ENCODE peak calls at places on chromosomes 2 and 18, in eight cellular contexts. X is lower lobe of right lung; N is IMR-90; O is adipocyte; V is H1; B is endothelial cell of umbilical vein; Z is tibial nerve; A is CD8-positive, alpha-beta memory T cell. W is an unnamed sample. For H3K36me3, the result is how much of the 10 kb centered on the place peaks cover.

GRCh38 chr2:33476100-33476792 is at the start of gene RASGRP3:
- DNase-seq in X (peak), B (peak), A (peak), N (peak), O (peak), V (peak), Z (peak), W (peak)

GRCh38 chr2:118661184-118661583 is 186.3 kb downstream of the EN1 start:
- DNase-seq in N (no peak), X (no peak), B (no peak), Z (no peak), A (no peak), O (no peak), V (no peak), W (no peak)

GRCh38 chr18:22613788-22614187 is 196.1 kb upstream of the CTAGE1 start:
- DNase-seq in B (no peak), Z (no peak), X (no peak), A (no peak), N (peak), V (no peak), O (peak), W (peak)

GRCh38 chr2:210158236-210158635 is 13.0 kb downstream of the KANSL1L start:
- DNase-seq in Z (no peak), B (no peak), N (no peak), V (no peak), X (no peak), A (no peak), O (no peak), W (no peak)

GRCh38 chr2:158266106-158266505 is 164.4 kb downstream of the UPP2 start:
- DNase-seq in B (no peak), O (no peak), Z (no peak), N (no peak), V (no peak), X (no peak), A (no peak), W (no peak)

GRCh38 chr2:189927823-189928222 is 134.7 kb downstream of the MSTN start:
- DNase-seq in X (no peak), N (peak), A (no peak), O (peak), B (no peak), Z (no peak), V (no peak), W (peak)

GRCh38 chr18:37179384-37179783 is 350.5 kb downstream of the KIAA1328 start:
- DNase-seq in O (no peak), A (no peak), V (no peak), B (no peak), Z (no peak), X (no peak), N (no peak), W (no peak)

GRCh38 chr2:207188601-207189000 is 22.9 kb upstream of the KLF7 start:
- DNase-seq in N (peak), Z (no peak), A (no peak), O (peak), B (peak), V (no peak), X (no peak), W (no peak)

GRCh38 chr2:39494784-39495251 is 57.7 kb upstream of the MAP4K3 start:
- DNase-seq in X (no peak), V (no peak), Z (no peak), B (peak), O (peak), N (peak), A (no peak), W (no peak)

GRCh38 chr2:5123597-5124196 is 568.5 kb upstream of the SOX11 start:
- DNase-seq in O (no peak), X (no peak), B (no peak), Z (no peak), N (no peak), V (no peak), A (no peak), W (no peak)

GRCh38 chr2:36287363-36288275 is 68.0 kb upstream of the CRIM1 start:
- DNase-seq in Z (no peak), B (peak), X (no peak), A (no peak), O (peak), V (no peak), N (peak), W (peak)

GRCh38 chr2:230128943-230129342 is 60.2 kb upstream of the SLC16A14 start:
- DNase-seq in A (no peak), V (no peak), Z (no peak), X (no peak), B (no peak), N (peak), O (peak), W (no peak)

GRCh38 chr18:35289293-35290069 is 548 bp downstream of the ZSCAN30 start:
- DNase-seq in V (peak), N (peak), Z (no peak), O (peak), B (no peak), X (no peak), A (no peak), W (peak)

DNA sequence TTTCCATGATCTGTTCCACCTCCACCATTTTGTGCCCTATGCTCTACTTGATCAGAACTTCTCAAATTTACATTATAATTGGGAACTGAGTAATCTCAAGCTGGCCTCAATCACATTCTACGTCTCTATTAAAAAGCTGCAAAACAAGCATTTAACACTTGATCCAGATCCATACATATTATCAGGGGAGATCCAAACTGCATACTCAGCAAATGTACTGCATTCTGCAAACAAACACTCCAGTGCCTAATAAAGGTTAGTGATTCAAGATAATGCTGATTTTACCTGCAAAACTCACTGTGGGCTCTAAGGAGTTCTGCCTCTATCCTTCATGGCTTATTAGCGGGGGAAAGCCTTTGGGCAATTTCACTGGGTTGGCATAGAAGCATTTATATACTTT is 40.3 kb downstream of the GALNT14 start:
- DNase-seq in B (no peak), N (no peak), V (no peak), O (no peak), A (no peak), Z (no peak), X (no peak), W (no peak)
- H3K36me3 ChIP-seq in B (under half), N (under half), V (under half), O (under half), A (under half), Z (under half), X (under half), W (under half)

DNA sequence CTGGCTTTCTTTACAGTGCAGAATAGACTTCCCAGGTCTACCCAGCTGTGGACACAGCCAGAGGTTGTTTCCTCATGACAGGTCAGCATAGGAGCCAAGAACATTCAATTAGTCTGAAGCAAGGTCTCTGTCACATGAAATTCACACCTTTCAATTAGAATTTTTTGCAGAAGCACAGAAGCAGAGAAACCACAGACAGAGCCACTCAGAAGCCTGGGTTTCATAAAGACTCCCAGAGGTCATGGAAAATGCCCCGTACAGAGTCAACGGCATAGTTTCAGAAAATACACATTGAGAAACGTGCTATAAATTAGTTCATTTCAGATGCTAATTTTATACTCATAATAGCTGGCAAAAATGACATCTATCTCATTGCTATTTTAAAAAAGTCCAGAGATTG is 87.0 kb upstream of the TMEM200C start:
- DNase-seq in V (no peak), Z (no peak), O (no peak), X (no peak), A (no peak), B (no peak), N (no peak), W (no peak)
- H3K36me3 ChIP-seq in V (under half), Z (under half), O (under half), X (under half), A (under half), B (under half), N (under half), W (under half)

GRCh38 chr2:8794923-8795825 is 42.2 kb downstream of the KIDINS220 start:
- DNase-seq in N (peak), X (no peak), B (no peak), Z (no peak), V (no peak), O (peak), A (no peak), W (peak)
- H3K36me3 ChIP-seq in N (under half), X (half or more), B (under half), Z (under half), V (under half), O (half or more), A (under half), W (under half)

GRCh38 chr2:152632736-152633135 is 84.5 kb downstream of the PRPF40A start:
- DNase-seq in X (no peak), O (no peak), Z (no peak), V (no peak), A (no peak), N (peak), B (no peak), W (no peak)
- H3K36me3 ChIP-seq in X (half or more), O (under half), Z (under half), V (under half), A (under half), N (under half), B (under half), W (under half)

GRCh38 chr2:215428060-215428910 is 7.6 kb downstream of the FN1 start:
- DNase-seq in B (peak), A (no peak), V (no peak), Z (no peak), X (no peak), O (peak), N (peak), W (no peak)
- H3K36me3 ChIP-seq in B (half or more), A (under half), V (under half), Z (under half), X (half or more), O (half or more), N (half or more), W (under half)

GRCh38 chr18:9275890-9276289 is 58.7 kb upstream of the TWSG1 start:
- DNase-seq in Z (no peak), A (no peak), O (no peak), B (no peak), X (no peak), V (no peak), N (no peak), W (no peak)
- H3K36me3 ChIP-seq in Z (under half), A (under half), O (half or more), B (under half), X (half or more), V (under half), N (under half), W (under half)

GRCh38 chr2:135843671-135844070 is 6.7 kb upstream of the LCT start:
- DNase-seq in Z (no peak), V (peak), B (no peak), N (no peak), X (no peak), O (no peak), A (no peak), W (no peak)

GRCh38 chr2:135840601-135841000 is 3.6 kb upstream of the LCT start:
- DNase-seq in V (peak), Z (no peak), A (no peak), N (no peak), X (no peak), B (peak), O (peak), W (no peak)

GRCh38 chr2:135845997-135846396 is 9.0 kb upstream of the LCT start:
- DNase-seq in X (no peak), O (no peak), A (no peak), V (peak), B (no peak), N (no peak), Z (no peak), W (no peak)

GRCh38 chr2:135845257-135845656 is 8.3 kb upstream of the LCT start:
- DNase-seq in A (no peak), X (no peak), V (peak), Z (no peak), N (no peak), O (no peak), B (no peak), W (no peak)

DNA sequence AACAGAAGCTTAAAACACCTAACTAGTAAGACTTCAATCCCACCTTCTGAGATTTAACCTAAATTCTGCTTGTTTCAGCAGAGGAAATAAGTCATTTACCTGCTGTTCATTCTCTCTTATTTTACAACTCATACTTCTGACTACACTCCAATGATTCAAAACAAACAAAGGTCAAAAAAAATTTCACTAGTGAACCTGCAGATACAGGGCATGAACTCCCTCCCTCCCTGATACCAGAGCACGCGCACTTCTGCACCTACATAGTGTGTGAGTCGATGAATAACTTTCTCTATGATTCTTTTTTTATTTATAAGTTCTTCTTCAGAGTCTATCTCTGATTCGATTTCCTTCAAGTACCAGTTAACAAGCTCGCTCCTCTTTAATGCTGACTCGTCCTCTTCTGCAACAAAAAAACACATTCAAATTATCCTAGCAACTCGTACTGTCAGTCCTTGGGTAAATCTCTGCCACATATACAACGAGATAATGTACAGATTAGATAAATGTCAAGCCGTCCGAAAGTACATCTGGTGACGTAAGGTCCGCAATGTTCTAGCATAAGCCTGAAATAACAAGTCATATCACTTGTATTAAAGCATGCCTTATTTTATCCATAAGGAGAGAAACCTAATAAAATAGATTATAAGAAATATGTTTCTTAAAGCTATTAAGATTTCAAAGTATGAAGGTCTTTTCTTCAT is 7.5 kb upstream of the LCT start:
- DNase-seq in Z (no peak), N (no peak), B (no peak), X (no peak), O (no peak), V (peak), A (no peak), W (peak)
- H3K36me3 ChIP-seq in Z (under half), N (under half), B (under half), X (under half), O (under half), V (under half), A (under half), W (under half)

GRCh38 chr18:58396144-58396543 is 232.7 kb downstream of the ALPK2 start:
- DNase-seq in O (no peak), N (no peak), B (no peak), X (no peak), V (no peak), Z (no peak), A (no peak), W (no peak)
- H3K36me3 ChIP-seq in O (under half), N (under half), B (under half), X (half or more), V (under half), Z (under half), A (under half), W (under half)

GRCh38 chr2:45625824-45626223 is 14.8 kb upstream of the SRBD1 start:
- DNase-seq in B (no peak), A (no peak), O (no peak), V (no peak), N (no peak), X (no peak), Z (no peak), W (no peak)
- H3K36me3 ChIP-seq in B (under half), A (under half), O (under half), V (under half), N (under half), X (under half), Z (under half), W (under half)

DNA sequence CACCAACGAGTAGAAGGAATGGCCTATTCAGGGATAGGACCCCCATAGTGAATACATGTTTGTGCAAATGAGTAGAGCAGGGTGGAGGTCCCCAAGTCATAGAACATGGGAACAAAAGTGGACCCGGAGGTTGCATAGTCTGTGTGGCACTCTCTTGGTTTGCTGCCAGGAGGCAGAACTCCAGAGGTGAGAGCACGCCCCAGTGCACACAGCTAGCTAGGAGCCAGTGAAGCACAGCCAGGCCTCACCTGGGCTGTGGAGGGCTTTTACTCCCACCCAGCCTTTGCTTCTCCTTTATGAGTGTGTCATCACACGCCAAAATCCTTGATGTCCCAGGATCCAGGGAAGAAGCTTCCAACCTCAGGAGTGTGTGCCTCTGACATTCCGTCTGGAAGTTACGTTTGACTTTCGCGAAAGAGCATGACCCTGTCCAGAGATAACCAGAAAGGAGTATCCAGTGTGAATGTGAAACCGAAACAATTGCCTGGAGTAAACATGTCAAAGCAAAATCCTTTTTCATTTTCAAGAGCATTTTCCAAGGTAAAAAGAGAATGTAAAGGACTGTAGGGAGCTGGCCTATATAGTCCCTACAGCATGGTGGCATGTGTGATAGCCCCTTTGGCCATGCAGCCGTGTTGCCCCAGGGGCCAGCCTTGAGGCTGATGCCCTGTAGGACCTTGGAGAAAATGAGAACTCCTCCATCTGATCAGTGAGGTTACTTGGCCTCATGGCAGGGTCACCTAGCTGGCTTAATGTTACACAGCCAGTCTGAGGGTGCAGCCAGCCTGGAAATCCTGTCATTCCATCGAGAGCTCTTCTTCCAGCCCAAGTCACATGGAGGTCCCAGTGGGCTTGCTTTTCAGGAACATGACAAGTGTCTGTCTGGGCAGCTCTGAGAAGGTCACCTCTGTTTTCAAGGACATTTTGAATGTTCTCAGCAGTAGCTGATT is 8.8 kb downstream of the TRIB2 start:
- DNase-seq in N (no peak), V (no peak), B (no peak), O (no peak), A (no peak), Z (no peak), X (no peak), W (no peak)
- H3K36me3 ChIP-seq in N (half or more), V (under half), B (under half), O (half or more), A (under half), Z (under half), X (half or more), W (under half)